ENCODE peak calls at places on chromosomes 1 and 21, in five cellular contexts. D is OCI-LY7, X is GM04504, S is NCI-H2081, R is lower lobe of right lung. B is an unnamed sample.

GRCh38 chr21:45040114-45040715 is 34.2 kb upstream of the ADARB1 start:
- DNase-seq in S (no peak), D (no peak), X (no peak), R (no peak), B (no peak)

GRCh38 chr21:37562920-37563640 is 196.5 kb downstream of the DYRK1A start:
- DNase-seq in D (no peak), X (no peak), R (peak; percentile 57), S (peak; percentile 37), B (no peak)

GRCh38 chr21:41670056-41670805 is 96.6 kb downstream of the RIPK4 start:
- DNase-seq in X (no peak), D (no peak), R (no peak), S (no peak), B (no peak)

GRCh38 chr1:176897350-176898236 is 266.9 kb downstream of the ASTN1 start:
- DNase-seq in D (peak; percentile 67), X (peak; percentile 19), S (peak; percentile 65), R (peak; percentile 62), B (no peak)

GRCh38 chr1:214662386-214662785 is 59.4 kb downstream of the CENPF start:
- DNase-seq in S (no peak), X (no peak), R (no peak), D (no peak), B (no peak)

GRCh38 chr1:78369546-78369945 is 121.2 kb upstream of the PTGFR start:
- DNase-seq in S (no peak), X (no peak), D (no peak), R (no peak), B (no peak)

GRCh38 chr1:39835935-39836594 is 47.2 kb downstream of the TRIT1 start:
- DNase-seq in R (no peak), D (no peak), S (no peak), X (no peak), B (no peak)

GRCh38 chr21:38243732-38244406 is 12.9 kb upstream of the KCNJ15 start:
- DNase-seq in S (no peak), X (no peak), R (no peak), D (no peak), B (no peak)

GRCh38 chr1:15620155-15620545 is 2.9 kb downstream of the DDI2 start:
- DNase-seq in D (no peak), X (no peak), S (no peak), R (no peak), B (no peak)

GRCh38 chr1:119779869-119780356 is 11.2 kb upstream of the HMGCS2 start:
- DNase-seq in R (no peak), X (peak; percentile 24), D (no peak), S (no peak), B (no peak)

GRCh38 chr1:170929835-170930554 is 5.3 kb upstream of the MROH9 start:
- DNase-seq in R (no peak), X (peak; percentile 40), S (peak; percentile 70), D (peak; percentile 67), B (no peak)

GRCh38 chr21:45366931-45367401 is 38.0 kb upstream of the COL18A1 start:
- DNase-seq in S (no peak), X (peak; percentile 91), D (no peak), R (no peak), B (no peak)

GRCh38 chr1:66351474-66351873 is 182.5 kb upstream of the SGIP1 start:
- DNase-seq in R (no peak), D (no peak), S (no peak), X (no peak), B (no peak)

GRCh38 chr21:44722701-44723100 is 11.3 kb upstream of the TSPEAR start:
- DNase-seq in X (no peak), R (no peak), D (no peak), S (no peak), B (no peak)

B was measured in CD14-positive monocyte.